ENCODE peak calls at places on chromosomes 13 and 19, in four cellular contexts. A is neuronal stem cell, O is IMR-90, B is mesendoderm. P is an unnamed sample.

GRCh38 chr13:76472916-76473315 is 413.3 kb downstream of the KCTD12 start:
- DNase-seq in B (peak; percentile 36), O (no peak), A (no peak), P (no peak)

GRCh38 chr19:46732966-46733692 is 12.7 kb upstream of the FKRP start:
- DNase-seq in A (no peak), B (no peak), O (peak; percentile 44), P (no peak)

GRCh38 chr13:39684531-39685137 is 29.2 kb downstream of the COG6 start:
- DNase-seq in A (peak; percentile 5), O (peak; percentile 65), B (peak; percentile 35), P (no peak)

GRCh38 chr19:48618278-48618915 is 581 bp downstream of the RPL18 start:
- DNase-seq in O (no peak), A (no peak), B (no peak), P (no peak)

GRCh38 chr19:39705578-39706188 is 1.4 kb downstream of the LGALS14 start:
- DNase-seq in O (no peak), B (no peak), A (no peak), P (no peak)

GRCh38 chr19:35040826-35041547 is 534 bp upstream of the HPN start:
- DNase-seq in B (peak; percentile 81), O (no peak), A (no peak), P (peak; percentile 87)

GRCh38 chr19:20078696-20079095 is 896 bp downstream of the ZNF90 start:
- DNase-seq in O (peak; percentile 18), B (peak; percentile 55), A (peak; percentile 21), P (no peak)

GRCh38 chr19:38617764-38618589 is at the start of gene MAP4K1:
- DNase-seq in O (no peak), A (no peak), B (no peak), P (no peak)

GRCh38 chr13:106182404-106182803 is 353.1 kb downstream of the EFNB2 start:
- DNase-seq in A (no peak), O (peak; percentile 92), B (peak; percentile 45), P (no peak)

GRCh38 chr13:107590556-107590955 is 624.8 kb downstream of the LIG4 start:
- DNase-seq in O (peak; percentile 83), B (no peak), A (no peak), P (no peak)

GRCh38 chr19:49761625-49762311 is 1.3 kb downstream of the TSKS start:
- DNase-seq in B (peak; percentile 82), O (peak; percentile 56), A (no peak), P (peak; percentile 57)

GRCh38 chr19:35442091-35442490 is 6.0 kb upstream of the FFAR2 start:
- DNase-seq in B (no peak), O (no peak), A (no peak), P (no peak)

GRCh38 chr19:15374105-15374651 is 5.4 kb downstream of the AKAP8 start:
- DNase-seq in O (no peak), B (no peak), A (no peak), P (no peak)

GRCh38 chr19:41422456-41422855 is 4.7 kb downstream of the B3GNT8 start:
- DNase-seq in A (no peak), B (no peak), O (no peak), P (no peak)

GRCh38 chr19:5057860-5058259 is 88.9 kb downstream of the KDM4B start:
- DNase-seq in A (no peak), O (no peak), B (peak; percentile 48), P (peak; percentile 60)

GRCh38 chr13:108276060-108276459 is 6.5 kb downstream of the TNFSF13B start:
- DNase-seq in A (no peak), O (no peak), B (no peak), P (no peak)

GRCh38 chr19:46678110-46678732 is 17.2 kb upstream of the DACT3 start:
- DNase-seq in A (no peak), B (peak; percentile 77), O (no peak), P (peak; percentile 91)

GRCh38 chr13:48346583-48346982 is 43.0 kb downstream of the RB1 start:
- DNase-seq in B (no peak), O (no peak), A (no peak), P (no peak)

GRCh38 chr19:28880735-28881401 is 332.1 kb downstream of the UQCRFS1 start:
- DNase-seq in B (no peak), O (no peak), A (no peak), P (peak; percentile 65)

GRCh38 chr13:113562085-113562749 is 22.3 kb upstream of the TFDP1 start:
- DNase-seq in B (peak; percentile 86), O (peak; percentile 76), A (peak; percentile 65), P (peak; percentile 87)

GRCh38 chr19:34733266-34733825 is 697 bp upstream of the ZNF181 start:
- DNase-seq in B (peak; percentile 78), O (no peak), A (no peak), P (peak; percentile 72)

GRCh38 chr13:47213057-47213456 is 316.2 kb upstream of the HTR2A start:
- DNase-seq in A (no peak), O (peak; percentile 16), B (no peak), P (no peak)

GRCh38 chr19:44005968-44006367 is 3.2 kb downstream of the ZNF230 start:
- DNase-seq in O (peak; percentile 23), A (no peak), B (no peak), P (no peak)

GRCh38 chr19:3656747-3657394 is 30.3 kb upstream of the CACTIN start:
- DNase-seq in A (no peak), B (no peak), O (no peak), P (no peak)

GRCh38 chr19:28687296-28687695 is 525.7 kb downstream of the UQCRFS1 start:
- DNase-seq in B (no peak), A (no peak), O (no peak), P (no peak)

GRCh38 chr13:37168151-37168550 is 62.7 kb upstream of the CSNK1A1L start:
- DNase-seq in O (no peak), B (no peak), A (no peak), P (no peak)

GRCh38 chr13:25046985-25047660 is 48.8 kb upstream of the PABPC3 start:
- DNase-seq in B (peak; percentile 87), O (peak; percentile 18), A (peak; percentile 62), P (peak; percentile 78)

GRCh38 chr13:23928985-23929384 is 31.7 kb upstream of the C1QTNF9B start:
- DNase-seq in O (peak; percentile 90), B (peak; percentile 10), A (no peak), P (no peak)

GRCh38 chr19:13896227-13896626 is 9.7 kb downstream of the BRME1 start:
- DNase-seq in B (no peak), A (no peak), O (no peak), P (no peak)

GRCh38 chr19:2412449-2412848 is 14.9 kb downstream of the TIMM13 start:
- DNase-seq in O (no peak), B (no peak), A (no peak), P (no peak)

GRCh38 chr19:57709616-57710015 is 612 bp upstream of the ZNF154 start:
- DNase-seq in O (no peak), A (no peak), B (peak; percentile 28), P (peak; percentile 31)
- H3K4ac ChIP-seq in O (no peak overlapping the region), A (no peak overlapping the region), B (no peak overlapping the region), P (no peak overlapping the region)

GRCh38 chr19:461664-462551 is 1.1 kb upstream of the SHC2 start:
- DNase-seq in A (no peak), B (peak; percentile 63), O (no peak), P (peak; percentile 73)
- H3K23ac ChIP-seq in A (peak overlapping the region; percentile 97), B (no peak overlapping the region), O (no peak overlapping the region), P (no peak overlapping the region)

GRCh38 chr19:10270616-10271394 is at the start of gene ICAM1:
- DNase-seq in B (peak; percentile 79), O (peak; percentile 66), A (no peak), P (peak; percentile 88)

GRCh38 chr19:10271543-10272086 is 695 bp downstream of the ICAM1 start:
- DNase-seq in B (no peak), A (no peak), O (peak; percentile 56), P (no peak)

GRCh38 chr19:10268077-10268476 is 2.8 kb upstream of the ICAM1 start:
- DNase-seq in O (no peak), B (no peak), A (no peak), P (no peak)

GRCh38 chr19:10270180-10270615 is 722 bp upstream of the ICAM1 start:
- DNase-seq in O (no peak), A (no peak), B (no peak), P (peak; percentile 33)

GRCh38 chr19:10269333-10270179 is 1.4 kb upstream of the ICAM1 start:
- DNase-seq in B (peak; percentile 77), A (peak; percentile 69), O (peak; percentile 65), P (peak; percentile 86)
- H3K18ac ChIP-seq in B (no peak overlapping the region), A (peak overlapping the region; percentile 94), O (no peak overlapping the region), P (peak overlapping the region; percentile 1)

GRCh38 chr19:1293782-1294621 is 8.3 kb downstream of the EFNA2 start:
- DNase-seq in O (no peak), A (no peak), B (no peak), P (no peak)
- H3K4ac ChIP-seq in O (no peak overlapping the region), A (no peak overlapping the region), B (no peak overlapping the region), P (no peak overlapping the region)

DNA sequence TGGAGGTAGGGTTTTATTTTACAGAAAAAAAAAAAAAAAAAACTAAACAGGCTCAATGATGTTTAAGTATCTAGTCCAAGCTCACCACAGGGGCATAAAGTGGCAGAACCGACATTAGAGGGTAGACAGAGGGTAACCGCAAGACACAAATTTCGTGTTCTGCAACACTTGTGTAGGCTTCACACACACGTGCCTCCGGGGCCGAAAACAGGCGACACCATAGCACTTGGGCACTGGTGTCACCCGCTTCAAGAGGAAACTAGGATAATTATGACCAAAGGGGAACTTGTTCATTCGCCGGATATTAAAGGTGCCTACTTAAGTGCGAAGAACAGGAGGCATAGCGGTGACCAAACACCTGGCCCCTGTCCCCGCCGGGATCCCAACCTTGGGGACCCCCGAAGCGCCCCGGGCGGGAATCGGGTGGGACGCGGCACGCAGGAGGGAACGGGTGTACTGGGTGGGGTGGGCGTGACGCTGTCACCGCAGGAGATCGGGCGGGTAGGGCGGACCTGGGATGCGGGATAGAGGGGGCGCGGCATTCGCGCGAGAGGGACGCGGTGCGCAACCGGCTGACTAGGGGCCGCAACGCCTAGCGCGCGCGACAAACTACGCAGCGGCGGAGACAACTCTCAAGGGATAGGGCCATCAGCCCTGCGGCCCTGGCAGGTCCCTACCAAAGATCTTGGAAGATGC is 560 bp downstream of the MZT1 start:
- DNase-seq in O (no peak), B (peak; percentile 21), A (peak; percentile 9), P (peak; percentile 60)
- H3K23ac ChIP-seq in O (peak overlapping the region; percentile 90), B (peak overlapping the region; percentile 39), A (peak overlapping the region; percentile 95), P (no peak overlapping the region)

GRCh38 chr13:32209670-32210069 is 105.5 kb downstream of the ZAR1L start:
- DNase-seq in B (peak; percentile 21), A (no peak), O (peak; percentile 36), P (no peak)

GRCh38 chr13:32210081-32210480 is 105.1 kb downstream of the ZAR1L start:
- DNase-seq in B (no peak), O (no peak), A (no peak), P (no peak)

GRCh38 chr13:32211788-32212187 is 103.4 kb downstream of the ZAR1L start:
- DNase-seq in B (peak; percentile 12), A (no peak), O (peak; percentile 95), P (no peak)

GRCh38 chr13:32214073-32214472 is 101.1 kb downstream of the ZAR1L start:
- DNase-seq in A (no peak), O (no peak), B (no peak), P (no peak)

GRCh38 chr13:32212420-32212819 is 102.7 kb downstream of the ZAR1L start:
- DNase-seq in O (peak; percentile 91), A (no peak), B (no peak), P (no peak)
- H3K18ac ChIP-seq in O (peak overlapping the region; percentile 98), A (no peak overlapping the region), B (no peak overlapping the region), P (no peak overlapping the region)

P was measured in H9.